ENCODE peak calls at places on chromosomes 6 and 20, in six cellular contexts. I is cardiac fibroblast; W is glutamatergic neuron; B is WTC11; X is stimulated activated naive CD8-positive, alpha-beta T cell treated with anti-CD3 and anti-CD28 coated beads, Interleukin-15, Interleukin-2, amounts not matched to agents 100 U/mL and 50 U/mL, for 24 hours; P is A673. R is an unnamed sample.

GRCh38 chr6:149782337-149782736 is 32.8 kb downstream of the PCMT1 start:
- DNase-seq in X (no peak), W (no peak), I (no peak), P (no peak), B (no peak), R (no peak)

GRCh38 chr6:76453270-76453669 is 380.8 kb upstream of the IMPG1 start:
- DNase-seq in W (no peak), I (no peak), P (no peak), X (no peak), B (no peak), R (no peak)

GRCh38 chr6:111804627-111805235 is 68.5 kb downstream of the FYN start:
- DNase-seq in B (no peak), W (no peak), X (peak; percentile 68), P (peak; percentile 35), I (peak; percentile 87), R (peak; percentile 97)

GRCh38 chr6:112330071-112330876 is 16.9 kb upstream of the RFPL4B start:
- DNase-seq in W (no peak), X (no peak), I (peak; percentile 54), P (peak; percentile 98), B (no peak), R (peak; percentile 18)

GRCh38 chr20:20373046-20373706 is 5.3 kb downstream of the INSM1 start:
- DNase-seq in X (no peak), W (peak; percentile 45), P (peak; percentile 24), I (peak; percentile 23), B (no peak), R (no peak)

GRCh38 chr20:50625986-50626677 is 65.2 kb downstream of the RIPOR3 start:
- DNase-seq in I (peak; percentile 76), B (peak; percentile 91), W (peak; percentile 66), P (peak; percentile 63), X (peak; percentile 43), R (peak; percentile 27)

GRCh38 chr6:7247179-7247456 is 65.9 kb downstream of the SSR1 start:
- DNase-seq in W (no peak), I (no peak), P (no peak), B (no peak), X (no peak), R (no peak)

GRCh38 chr20:63366658-63367360 is 5.7 kb upstream of the CHRNA4 start:
- DNase-seq in I (no peak), B (no peak), W (no peak), X (no peak), P (peak; percentile 32), R (no peak)

GRCh38 chr6:32666420-32667300 is at the start of gene HLA-DQB1:
- DNase-seq in X (peak; percentile 26), P (peak; percentile 34), W (peak; percentile 34), I (peak; percentile 24), B (no peak), R (peak; percentile 24)

GRCh38 chr6:145539831-145540230 is 195.5 kb downstream of the EPM2A start:
- DNase-seq in P (no peak), X (no peak), B (no peak), W (no peak), I (no peak), R (peak; percentile 66)

R was measured in amniotic epithelial cell.